ENCODE peak calls at places on chromosomes 2 and 18, in eight cellular contexts. One of them, this sample, is unnamed.
A peak's percentile ranks its signal among the peaks of the same experiment; 100 is the strongest.

GRCh38 chr2:110653861-110654260 is 24.0 kb downstream of the BUB1 start:
- DNase-seq in left ventricle myocardium inferior: no peak
- DNase-seq in Caco-2: no peak
- DNase-seq in fibroblast of lung: no peak
- DNase-seq in prostate gland: no peak
- DNase-seq in kidney: no peak
- DNase-seq in transverse colon: no peak
- DNase-seq in uterus: no peak
- DNase-seq in this sample: no peak

GRCh38 chr2:180732337-180732736 is 248.1 kb upstream of the UBE2E3 start:
- DNase-seq in left ventricle myocardium inferior: no peak
- DNase-seq in Caco-2: no peak
- DNase-seq in fibroblast of lung: no peak
- DNase-seq in prostate gland: no peak
- DNase-seq in kidney: no peak
- DNase-seq in transverse colon: no peak
- DNase-seq in uterus: no peak
- DNase-seq in this sample: no peak

GRCh38 chr18:32919799-32920198 is 147.0 kb upstream of the KLHL14 start:
- DNase-seq in left ventricle myocardium inferior: no peak
- DNase-seq in Caco-2: peak; percentile 51
- DNase-seq in fibroblast of lung: peak; percentile 41
- DNase-seq in prostate gland: no peak
- DNase-seq in kidney: no peak
- DNase-seq in transverse colon: peak; percentile 8
- DNase-seq in uterus: no peak
- DNase-seq in this sample: no peak

GRCh38 chr2:219544567-219544966 is 739 bp downstream of the TMEM198 start:
- DNase-seq in left ventricle myocardium inferior: no peak
- DNase-seq in Caco-2: no peak
- DNase-seq in fibroblast of lung: no peak
- DNase-seq in prostate gland: no peak
- DNase-seq in kidney: no peak
- DNase-seq in transverse colon: no peak
- DNase-seq in uterus: no peak
- DNase-seq in this sample: no peak

GRCh38 chr2:54468643-54469042 is 12.5 kb downstream of the SPTBN1 start:
- DNase-seq in left ventricle myocardium inferior: no peak
- DNase-seq in Caco-2: no peak
- DNase-seq in fibroblast of lung: no peak
- DNase-seq in prostate gland: no peak
- DNase-seq in kidney: no peak
- DNase-seq in transverse colon: no peak
- DNase-seq in uterus: no peak
- DNase-seq in this sample: no peak

GRCh38 chr2:32937602-32938450 is 8.9 kb upstream of the LTBP1 start:
- DNase-seq in left ventricle myocardium inferior: no peak
- DNase-seq in Caco-2: peak; percentile 70
- DNase-seq in fibroblast of lung: peak; percentile 49
- DNase-seq in prostate gland: peak; percentile 47
- DNase-seq in kidney: no peak
- DNase-seq in transverse colon: no peak
- DNase-seq in uterus: no peak
- DNase-seq in this sample: no peak

GRCh38 chr2:186862869-186863709 is 14.1 kb upstream of the ZSWIM2 start:
- DNase-seq in left ventricle myocardium inferior: no peak
- DNase-seq in Caco-2: peak; percentile 24
- DNase-seq in fibroblast of lung: peak; percentile 24
- DNase-seq in prostate gland: no peak
- DNase-seq in kidney: no peak
- DNase-seq in transverse colon: no peak
- DNase-seq in uterus: no peak
- DNase-seq in this sample: no peak

GRCh38 chr2:102796337-102796736 is 34.5 kb downstream of the TMEM182 start:
- DNase-seq in left ventricle myocardium inferior: peak; percentile 50
- DNase-seq in Caco-2: no peak
- DNase-seq in fibroblast of lung: no peak
- DNase-seq in prostate gland: peak; percentile 46
- DNase-seq in kidney: no peak
- DNase-seq in transverse colon: no peak
- DNase-seq in uterus: no peak
- DNase-seq in this sample: no peak

GRCh38 chr2:147368306-147368705 is 476.5 kb upstream of the ACVR2A start:
- DNase-seq in left ventricle myocardium inferior: no peak
- DNase-seq in Caco-2: no peak
- DNase-seq in fibroblast of lung: no peak
- DNase-seq in prostate gland: no peak
- DNase-seq in kidney: no peak
- DNase-seq in transverse colon: no peak
- DNase-seq in uterus: no peak
- DNase-seq in this sample: no peak

GRCh38 chr2:132582360-132582759 is 87.6 kb downstream of the LYPD1 start:
- DNase-seq in left ventricle myocardium inferior: no peak
- DNase-seq in Caco-2: no peak
- DNase-seq in fibroblast of lung: peak; percentile 68
- DNase-seq in prostate gland: no peak
- DNase-seq in kidney: no peak
- DNase-seq in transverse colon: no peak
- DNase-seq in uterus: no peak
- DNase-seq in this sample: no peak

GRCh38 chr2:62265116-62265515 is 69.2 kb downstream of the B3GNT2 start:
- DNase-seq in left ventricle myocardium inferior: no peak
- DNase-seq in Caco-2: no peak
- DNase-seq in fibroblast of lung: no peak
- DNase-seq in prostate gland: no peak
- DNase-seq in kidney: no peak
- DNase-seq in transverse colon: no peak
- DNase-seq in uterus: no peak
- DNase-seq in this sample: no peak

GRCh38 chr2:33058716-33059451 is 112.1 kb downstream of the LTBP1 start:
- DNase-seq in left ventricle myocardium inferior: no peak
- DNase-seq in Caco-2: no peak
- DNase-seq in fibroblast of lung: no peak
- DNase-seq in prostate gland: no peak
- DNase-seq in kidney: no peak
- DNase-seq in transverse colon: no peak
- DNase-seq in uterus: no peak
- DNase-seq in this sample: no peak

GRCh38 chr18:77000527-77000926 is 132.1 kb downstream of the MBP start:
- DNase-seq in left ventricle myocardium inferior: peak; percentile 56
- DNase-seq in Caco-2: peak; percentile 35
- DNase-seq in fibroblast of lung: peak; percentile 13
- DNase-seq in prostate gland: peak; percentile 30
- DNase-seq in kidney: peak; percentile 65
- DNase-seq in transverse colon: peak; percentile 59
- DNase-seq in uterus: peak; percentile 61
- DNase-seq in this sample: no peak

GRCh38 chr18:2980607-2980923 is 32.4 kb downstream of the LPIN2 start:
- DNase-seq in left ventricle myocardium inferior: no peak
- DNase-seq in Caco-2: no peak
- DNase-seq in fibroblast of lung: no peak
- DNase-seq in prostate gland: no peak
- DNase-seq in kidney: no peak
- DNase-seq in transverse colon: no peak
- DNase-seq in uterus: no peak
- DNase-seq in this sample: no peak

GRCh38 chr18:40875101-40875500 is 1079.9 kb upstream of the PIK3C3 start:
- DNase-seq in left ventricle myocardium inferior: no peak
- DNase-seq in Caco-2: no peak
- DNase-seq in fibroblast of lung: no peak
- DNase-seq in prostate gland: no peak
- DNase-seq in kidney: no peak
- DNase-seq in transverse colon: no peak
- DNase-seq in uterus: no peak
- DNase-seq in this sample: no peak

DNA sequence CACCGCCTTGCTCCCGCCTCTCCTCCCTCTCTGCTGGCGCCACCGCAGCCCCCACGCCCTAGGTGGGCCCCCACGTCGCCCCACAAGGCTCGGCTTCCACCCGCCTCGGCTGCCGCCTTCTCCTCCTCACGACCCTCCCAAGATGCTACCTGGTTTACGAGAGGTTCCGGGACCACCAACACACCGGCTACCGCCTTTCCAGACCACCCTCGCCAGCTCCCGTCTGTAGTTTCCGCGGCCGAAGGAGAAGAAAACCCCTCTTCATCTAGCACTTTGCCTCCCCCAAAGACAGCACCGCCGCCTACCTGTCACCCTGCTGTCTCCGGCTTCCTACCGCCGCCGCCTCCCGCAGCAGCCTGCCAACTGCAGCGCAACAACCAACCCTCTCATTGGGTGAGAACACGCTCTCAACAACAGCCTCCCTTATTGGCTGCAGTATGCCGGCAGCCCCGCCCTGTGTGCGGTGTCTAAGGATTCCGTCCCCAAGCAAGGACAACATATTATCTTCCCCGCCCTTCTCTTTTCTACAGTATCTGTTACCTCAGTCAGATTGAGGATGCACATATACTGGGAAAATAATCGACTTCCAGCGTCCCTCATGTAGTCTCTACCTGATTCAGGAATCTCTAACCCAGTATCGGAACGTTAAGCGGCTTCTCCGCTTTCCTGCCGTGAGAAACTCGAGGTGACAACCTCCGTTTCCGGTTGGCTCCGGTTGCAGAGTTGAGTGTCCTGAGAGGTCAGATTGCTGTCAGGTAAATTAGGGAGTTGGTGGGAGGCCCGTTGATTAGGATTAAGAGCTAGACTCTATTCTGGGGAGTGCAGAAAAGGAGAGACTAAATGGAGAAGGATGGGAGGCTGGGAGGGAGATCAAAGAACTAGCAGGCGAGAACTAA is at the start of the genes HYCC2 and NDUFB3:
- DNase-seq in left ventricle myocardium inferior: peak; percentile 89
- DNase-seq in Caco-2: peak; percentile 96
- DNase-seq in fibroblast of lung: peak; percentile 91
- DNase-seq in prostate gland: peak; percentile 90
- DNase-seq in kidney: peak; percentile 95
- DNase-seq in transverse colon: peak; percentile 94
- DNase-seq in uterus: peak; percentile 92
- DNase-seq in this sample: peak; percentile 89
- H3K4me1 ChIP-seq in left ventricle myocardium inferior: peaks cover 90% of the 10 kb centered on the region
- H3K4me1 ChIP-seq in Caco-2: peaks cover 24% of the 10 kb centered on the region
- H3K4me1 ChIP-seq in fibroblast of lung: no peaks in the 10 kb centered on the region
- H3K4me1 ChIP-seq in prostate gland: peaks cover 5% of the 10 kb centered on the region
- H3K4me1 ChIP-seq in kidney: peaks cover 10% of the 10 kb centered on the region
- H3K4me1 ChIP-seq in transverse colon: peaks cover 33% of the 10 kb centered on the region
- H3K4me1 ChIP-seq in uterus: peaks cover 11% of the 10 kb centered on the region
- H3K4me1 ChIP-seq in this sample: peaks cover 42% of the 10 kb centered on the region

DNA sequence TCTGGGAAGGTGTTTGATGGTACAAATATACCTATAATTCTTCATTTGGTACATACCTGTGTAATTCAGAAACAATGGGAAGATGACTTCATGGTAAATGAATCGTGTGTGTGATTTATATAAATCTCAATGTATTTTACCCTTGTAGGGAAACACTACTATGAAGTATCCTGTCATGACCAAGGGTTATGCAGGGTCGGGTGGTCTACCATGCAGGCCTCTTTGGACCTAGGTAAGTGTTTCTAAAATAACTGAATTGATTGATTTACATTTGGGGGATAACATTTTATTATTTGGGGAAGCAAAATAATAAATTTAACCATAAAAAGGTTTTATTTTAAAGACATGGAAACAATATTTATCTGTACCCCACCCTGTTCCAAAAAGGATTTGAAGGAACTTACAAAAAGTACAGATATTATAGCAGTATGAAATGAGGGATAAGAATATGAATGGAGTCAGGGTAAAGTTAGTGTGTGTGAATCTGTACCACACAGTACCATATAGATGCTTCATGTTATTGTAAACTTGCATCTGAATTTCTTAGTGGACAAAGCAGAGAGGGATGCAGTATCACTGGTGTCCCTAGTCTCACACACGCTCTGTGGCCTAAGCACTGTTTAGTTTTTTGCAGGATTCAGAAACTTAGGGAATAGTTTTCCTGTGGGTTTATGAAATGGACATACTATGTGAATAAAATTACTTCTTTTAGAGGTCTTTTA is 11.5 kb downstream of the DDX1 start:
- DNase-seq in left ventricle myocardium inferior: no peak
- DNase-seq in Caco-2: no peak
- DNase-seq in fibroblast of lung: no peak
- DNase-seq in prostate gland: no peak
- DNase-seq in kidney: no peak
- DNase-seq in transverse colon: no peak
- DNase-seq in uterus: no peak
- DNase-seq in this sample: no peak
- H3K36me3 ChIP-seq in left ventricle myocardium inferior: peaks cover 100% of the 10 kb centered on the region
- H3K36me3 ChIP-seq in Caco-2: peaks cover 7% of the 10 kb centered on the region
- H3K36me3 ChIP-seq in fibroblast of lung: peaks cover 19% of the 10 kb centered on the region
- H3K36me3 ChIP-seq in prostate gland: peaks cover 34% of the 10 kb centered on the region
- H3K36me3 ChIP-seq in kidney: peaks cover 78% of the 10 kb centered on the region
- H3K36me3 ChIP-seq in transverse colon: peaks cover 94% of the 10 kb centered on the region
- H3K36me3 ChIP-seq in uterus: no peaks in the 10 kb centered on the region
- H3K36me3 ChIP-seq in this sample: peaks cover 100% of the 10 kb centered on the region

GRCh38 chr2:163692081-163692480 is 43.7 kb downstream of the FIGN start:
- DNase-seq in left ventricle myocardium inferior: no peak
- DNase-seq in Caco-2: no peak
- DNase-seq in fibroblast of lung: peak; percentile 17
- DNase-seq in prostate gland: no peak
- DNase-seq in kidney: no peak
- DNase-seq in transverse colon: no peak
- DNase-seq in uterus: no peak
- DNase-seq in this sample: no peak
- TF ChIP-seq CTCF in left ventricle myocardium inferior: no peak
- TF ChIP-seq CTCF in Caco-2: no peak
- TF ChIP-seq CTCF in fibroblast of lung: no peak
- TF ChIP-seq CTCF in prostate gland: no peak
- TF ChIP-seq CTCF in kidney: no peak
- TF ChIP-seq CTCF in transverse colon: no peak
- TF ChIP-seq CTCF in uterus: no peak
- TF ChIP-seq CTCF in this sample: no peak

DNA sequence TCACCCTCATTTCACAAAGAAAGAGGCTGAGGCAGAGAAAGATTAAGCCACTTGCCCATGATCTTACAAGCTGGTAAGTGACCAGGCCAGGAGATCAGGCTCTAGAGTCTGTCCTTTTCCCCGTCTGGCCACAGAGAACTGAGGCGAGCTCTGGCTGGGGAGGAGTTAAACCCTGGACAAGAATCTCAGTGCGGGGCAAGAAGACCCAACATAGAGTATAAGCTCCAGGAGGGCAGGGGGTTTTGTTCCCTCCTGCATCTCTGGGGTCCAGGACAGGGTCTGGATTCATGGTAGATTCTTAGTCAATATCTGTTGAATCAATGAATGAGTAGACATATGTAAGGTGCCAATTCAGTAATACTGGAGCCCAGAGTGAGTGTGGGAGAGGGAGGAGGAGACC is 12.9 kb upstream of the INPP5D start:
- DNase-seq in left ventricle myocardium inferior: no peak
- DNase-seq in Caco-2: no peak
- DNase-seq in fibroblast of lung: no peak
- DNase-seq in prostate gland: no peak
- DNase-seq in kidney: no peak
- DNase-seq in transverse colon: no peak
- DNase-seq in uterus: no peak
- DNase-seq in this sample: no peak
- H3K4me1 ChIP-seq in left ventricle myocardium inferior: peaks cover 12% of the 10 kb centered on the region
- H3K4me1 ChIP-seq in Caco-2: no peaks in the 10 kb centered on the region
- H3K4me1 ChIP-seq in fibroblast of lung: no peaks in the 10 kb centered on the region
- H3K4me1 ChIP-seq in prostate gland: no peaks in the 10 kb centered on the region
- H3K4me1 ChIP-seq in kidney: no peaks in the 10 kb centered on the region
- H3K4me1 ChIP-seq in transverse colon: no peaks in the 10 kb centered on the region
- H3K4me1 ChIP-seq in uterus: no peaks in the 10 kb centered on the region
- H3K4me1 ChIP-seq in this sample: peaks cover 5% of the 10 kb centered on the region

This sample was measured in tibial artery.